ENCODE peak calls at places on chromosomes 1 and 21, in eight cellular contexts. I, N, M, E, L, V, Q and S are unnamed samples.

GRCh38 chr1:207248544-207249206 is 72.8 kb upstream of the CD55 start:
- DNase-seq in E (no peak), M (no peak), Q (no peak), L (no peak), I (no peak), N (no peak), V (no peak), S (no peak)

GRCh38 chr21:28482657-28483056 is 510.0 kb downstream of the LTN1 start:
- DNase-seq in I (no peak), V (no peak), E (no peak), Q (no peak), M (no peak), N (no peak), L (no peak), S (no peak)

GRCh38 chr21:16002872-16003466 is 273.2 kb downstream of the USP25 start:
- DNase-seq in E (no peak), I (no peak), Q (no peak), L (peak), N (no peak), V (no peak), M (no peak), S (no peak)

GRCh38 chr1:61207416-61207815 is 125.1 kb downstream of the NFIA start:
- DNase-seq in Q (no peak), V (no peak), L (no peak), I (no peak), M (no peak), N (no peak), E (no peak), S (no peak)

GRCh38 chr1:210223174-210223904 is 9.3 kb upstream of the SERTAD4 start:
- DNase-seq in N (no peak), V (no peak), L (no peak), M (no peak), E (no peak), I (no peak), Q (no peak), S (no peak)

GRCh38 chr21:39381009-39381408 is 32.1 kb upstream of the HMGN1 start:
- DNase-seq in L (no peak), E (no peak), N (no peak), Q (no peak), M (no peak), V (no peak), I (no peak), S (no peak)

GRCh38 chr21:36929622-36930021 is 36.8 kb downstream of the HLCS start:
- DNase-seq in V (no peak), L (no peak), N (no peak), Q (no peak), M (no peak), E (no peak), I (no peak), S (peak)

GRCh38 chr1:210437111-210437510 is 108.4 kb downstream of the HHAT start:
- DNase-seq in Q (no peak), M (no peak), L (no peak), V (no peak), I (no peak), E (no peak), N (no peak), S (no peak)

GRCh38 chr1:173191011-173191410 is 16.1 kb downstream of the TNFSF4 start:
- DNase-seq in I (no peak), Q (no peak), E (no peak), L (no peak), N (no peak), M (no peak), V (no peak), S (no peak)

GRCh38 chr21:22120616-22121266 is 1122.5 kb downstream of the NCAM2 start:
- DNase-seq in I (no peak), Q (no peak), V (no peak), N (no peak), M (no peak), E (no peak), L (peak), S (no peak)

GRCh38 chr1:65075123-65075976 is 72.7 kb upstream of the AK4 start:
- DNase-seq in L (peak), M (no peak), I (peak), E (peak), N (peak), Q (no peak), V (peak), S (no peak)

GRCh38 chr1:28354121-28354520 is 15.4 kb upstream of the PHACTR4 start:
- DNase-seq in E (no peak), I (no peak), V (no peak), M (no peak), N (no peak), L (peak), Q (no peak), S (no peak)

GRCh38 chr1:58689167-58689566 is 10.7 kb downstream of the MYSM1 start:
- DNase-seq in Q (no peak), N (no peak), E (no peak), V (no peak), I (no peak), L (no peak), M (no peak), S (no peak)

GRCh38 chr1:9374748-9375345 is 82.2 kb downstream of the SPSB1 start:
- DNase-seq in Q (no peak), L (no peak), M (no peak), I (no peak), E (no peak), V (no peak), N (no peak), S (no peak)

GRCh38 chr1:235468970-235469369 is 35.3 kb downstream of the B3GALNT2 start:
- DNase-seq in L (peak), Q (no peak), V (no peak), N (no peak), M (no peak), I (no peak), E (peak), S (no peak)

GRCh38 chr1:235946570-235946981 is 79.9 kb upstream of the LYST start:
- DNase-seq in V (no peak), M (no peak), L (peak), N (no peak), Q (no peak), I (peak), E (no peak), S (no peak)

GRCh38 chr1:236841341-236841740 is 46.2 kb downstream of the MTR start:
- DNase-seq in M (no peak), E (no peak), L (no peak), Q (no peak), I (no peak), V (no peak), N (no peak), S (no peak)

GRCh38 chr1:10737268-10737624 is 59.2 kb downstream of the CASZ1 start:
- DNase-seq in Q (peak), M (no peak), E (no peak), I (no peak), N (no peak), L (no peak), V (peak), S (no peak)

GRCh38 chr1:38784452-38785284 is 74.9 kb downstream of the RRAGC start:
- DNase-seq in L (no peak), M (no peak), E (no peak), N (no peak), V (no peak), I (no peak), Q (no peak), S (no peak)

GRCh38 chr1:89271616-89272015 is 1.0 kb downstream of the GBP5 start:
- DNase-seq in N (no peak), I (no peak), L (peak), M (no peak), V (no peak), E (no peak), Q (no peak), S (no peak)

GRCh38 chr1:87806377-87807094 is 477.9 kb downstream of the LMO4 start:
- DNase-seq in N (no peak), I (no peak), M (no peak), V (no peak), Q (no peak), E (no peak), L (no peak), S (no peak)

GRCh38 chr1:72649211-72649888 is 367.0 kb upstream of the NEGR1 start:
- DNase-seq in E (no peak), M (peak), I (no peak), N (no peak), L (no peak), Q (no peak), V (no peak), S (peak)

GRCh38 chr1:204301171-204301957 is 58.4 kb downstream of the PLEKHA6 start:
- DNase-seq in M (no peak), V (no peak), E (no peak), N (no peak), I (no peak), L (no peak), Q (no peak), S (no peak)

GRCh38 chr1:91647061-91647460 is 146.4 kb downstream of the CDC7 start:
- DNase-seq in L (no peak), Q (no peak), E (no peak), M (no peak), I (no peak), V (no peak), N (no peak), S (no peak)

GRCh38 chr1:155961937-155962336 is 16.4 kb downstream of the ARHGEF2 start:
- DNase-seq in I (no peak), Q (peak), M (no peak), L (peak), N (peak), E (peak), V (no peak), S (peak)

GRCh38 chr1:226578946-226579639 is 30.5 kb downstream of the STUM start:
- DNase-seq in L (no peak), V (no peak), N (no peak), M (no peak), E (no peak), I (no peak), Q (no peak), S (no peak)

GRCh38 chr1:53073899-53074311 is 11.9 kb downstream of the PODN start:
- DNase-seq in E (no peak), I (no peak), L (peak), V (no peak), M (peak), N (peak), Q (peak), S (no peak)

GRCh38 chr1:9270290-9270900 is 22.3 kb upstream of the SPSB1 start:
- DNase-seq in M (no peak), I (no peak), V (peak), E (no peak), N (no peak), Q (peak), L (no peak), S (no peak)